ENCODE peak calls at places on chromosomes 16 and 17, in ten cellular contexts. I is fibroblast of mammary gland, W is left ventricle myocardium inferior, X is choroid plexus epithelial cell, M is fibroblast of lung, L is AG09309, K is cardiac fibroblast, Z is GM23338, Q is mammary epithelial cell, O is endodermal cell. Y is an unnamed sample.

GRCh38 chr16:26993511-26993910 is 73.2 kb upstream of the C16orf82 start:
- DNase-seq in X (no peak), I (peak; percentile 50), Q (no peak), M (peak; percentile 14), L (no peak), K (no peak), W (no peak), O (no peak), Z (no peak), Y (no peak)

GRCh38 chr17:55577011-55577586 is 65.8 kb upstream of the SMIM36 start:
- DNase-seq in W (peak; percentile 53), O (no peak), L (no peak), Z (no peak), M (peak; percentile 77), X (peak; percentile 89), K (peak; percentile 71), Q (peak; percentile 84), I (peak; percentile 95), Y (peak; percentile 63)

GRCh38 chr16:85902366-85903155 is 3.6 kb downstream of the IRF8 start:
- DNase-seq in L (no peak), K (no peak), Z (no peak), M (no peak), I (no peak), X (no peak), O (peak; percentile 75), Q (no peak), W (no peak), Y (no peak)

GRCh38 chr17:50065056-50065455 is 9.1 kb downstream of the ITGA3 start:
- DNase-seq in Q (no peak), W (no peak), O (no peak), K (no peak), Z (no peak), L (no peak), X (no peak), M (no peak), I (no peak), Y (no peak)

GRCh38 chr16:14199624-14200023 is 128.5 kb downstream of the MRTFB start:
- DNase-seq in X (peak; percentile 43), W (no peak), M (peak; percentile 11), K (peak; percentile 49), I (peak; percentile 22), Z (no peak), Q (peak; percentile 37), O (no peak), L (no peak), Y (peak; percentile 24)

GRCh38 chr16:69320731-69321073 is 9.6 kb downstream of the VPS4A start:
- DNase-seq in O (no peak), K (no peak), L (no peak), Z (no peak), X (no peak), W (no peak), Q (no peak), I (no peak), M (no peak), Y (no peak)

GRCh38 chr16:86325895-86326294 is 184.4 kb upstream of the FOXF1 start:
- DNase-seq in X (no peak), O (no peak), W (no peak), Q (no peak), L (no peak), K (no peak), M (no peak), Z (no peak), I (no peak), Y (no peak)

GRCh38 chr17:72255481-72255880 is 134.7 kb downstream of the SOX9 start:
- DNase-seq in M (no peak), O (no peak), X (no peak), W (no peak), I (no peak), K (no peak), Q (no peak), L (no peak), Z (no peak), Y (no peak)

GRCh38 chr16:80369559-80369958 is 171.2 kb upstream of the DYNLRB2 start:
- DNase-seq in I (peak; percentile 54), W (no peak), Z (peak; percentile 70), X (peak; percentile 81), M (peak; percentile 64), L (peak; percentile 20), O (peak; percentile 84), K (peak; percentile 67), Q (peak; percentile 39), Y (peak; percentile 74)

GRCh38 chr17:47995241-47995935 is 24.5 kb downstream of the CDK5RAP3 start:
- DNase-seq in K (no peak), M (no peak), Z (peak; percentile 55), Q (no peak), W (no peak), X (no peak), I (no peak), O (peak; percentile 85), L (no peak), Y (no peak)

DNA sequence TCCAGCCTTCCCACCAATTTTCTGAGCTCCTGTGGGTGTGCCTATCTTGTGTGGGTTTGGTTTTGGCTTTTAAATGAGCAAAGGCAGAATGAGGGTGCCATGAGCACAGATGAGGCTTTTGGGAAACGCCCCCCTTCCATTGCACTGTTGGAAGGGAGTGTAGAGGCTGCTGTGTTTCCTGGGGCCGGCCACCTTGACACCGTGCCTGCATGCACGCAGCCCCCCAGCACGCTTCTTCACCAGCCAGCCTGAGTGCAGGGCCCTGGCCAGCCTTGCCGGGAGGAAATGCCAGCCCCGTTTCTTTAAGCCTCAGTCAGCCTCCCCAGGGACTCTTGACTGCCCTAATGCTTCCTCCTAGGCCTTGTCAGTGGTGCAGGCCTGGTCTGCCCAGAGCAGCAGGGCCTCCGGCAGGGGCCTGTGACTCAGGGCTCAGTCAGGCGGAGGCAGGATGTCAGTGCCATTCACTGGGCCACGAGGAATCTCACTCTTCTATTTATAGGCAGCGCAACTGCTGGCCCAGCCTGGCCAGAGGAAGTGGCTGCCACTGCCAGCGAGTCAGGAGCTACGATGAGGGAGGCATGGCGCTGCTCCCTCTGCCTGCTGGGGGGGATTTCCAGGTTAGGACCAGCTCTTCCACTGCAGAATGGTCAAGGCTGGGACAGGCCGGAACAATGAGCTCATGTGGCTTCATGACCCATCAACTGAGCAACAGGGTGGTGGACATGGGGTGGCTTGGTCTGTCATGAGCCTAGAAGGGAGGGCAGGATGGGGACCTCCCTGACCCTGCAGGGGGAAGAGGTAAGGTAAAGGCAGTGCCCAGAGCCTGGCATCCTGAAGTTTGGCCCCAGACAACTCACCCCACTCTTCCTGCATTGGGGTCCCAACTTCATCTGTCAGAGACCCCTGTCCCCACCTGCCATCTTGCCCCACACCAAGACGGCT is 205.2 kb downstream of the RAB11FIP4 start:
- DNase-seq in O (peak; percentile 89), Z (peak; percentile 32), I (peak; percentile 97), Q (peak; percentile 96), X (peak; percentile 96), L (peak; percentile 95), M (peak; percentile 96), K (peak; percentile 99), W (peak; percentile 76), Y (peak; percentile 97)
- TF ChIP-seq CTCF in O (no peak), Z (no peak), I (no peak), Q (no peak), X (no peak), L (no peak), M (no peak), K (no peak), W (no peak), Y (no peak)

DNA sequence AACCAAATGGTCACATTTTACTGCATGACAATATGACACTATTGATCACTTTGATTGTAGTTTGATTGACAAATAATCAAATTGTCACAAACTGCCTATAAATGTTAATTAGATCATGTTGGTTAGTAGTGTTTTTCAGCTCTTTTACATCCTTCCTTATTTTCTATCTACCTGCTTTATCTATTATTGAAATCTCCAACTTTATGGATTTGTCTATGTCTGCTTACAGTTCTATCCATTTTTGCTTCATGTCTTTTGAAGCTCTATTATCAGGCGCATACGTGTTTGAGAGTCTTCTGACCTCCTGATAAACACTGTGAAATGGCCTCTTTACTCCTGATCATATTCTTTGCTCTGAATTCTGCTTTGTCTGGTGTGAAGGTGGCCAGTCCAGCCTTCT is 83.2 kb upstream of the GNG13 start:
- DNase-seq in L (no peak), K (no peak), O (no peak), I (no peak), Z (no peak), X (no peak), M (no peak), W (no peak), Q (no peak), Y (no peak)
- H3K4me3 ChIP-seq in L (no peak overlapping the region), K (no peak overlapping the region), O (no peak overlapping the region), I (no peak overlapping the region), Z (no peak overlapping the region), X (no peak overlapping the region), M (no peak overlapping the region), W (no peak overlapping the region), Q (no peak overlapping the region), Y (no peak overlapping the region)

GRCh38 chr16:2208772-2209171 is 1.9 kb downstream of the BRICD5 start:
- DNase-seq in W (no peak), L (no peak), M (no peak), X (no peak), Q (no peak), K (no peak), Z (no peak), I (no peak), O (no peak), Y (no peak)

GRCh38 chr16:2210009-2210332 is 692 bp downstream of the BRICD5 start:
- DNase-seq in K (no peak), M (no peak), X (no peak), W (no peak), O (no peak), Z (no peak), I (no peak), Q (no peak), L (no peak), Y (no peak)

GRCh38 chr16:2211923-2212347 is 1.3 kb upstream of the BRICD5 start:
- DNase-seq in L (no peak), Q (no peak), X (no peak), Z (no peak), O (no peak), W (no peak), K (no peak), I (no peak), M (no peak), Y (no peak)

GRCh38 chr16:2209258-2210008 is 1.2 kb downstream of the BRICD5 start:
- DNase-seq in Q (no peak), K (no peak), W (no peak), I (no peak), X (no peak), L (no peak), Z (no peak), O (no peak), M (no peak), Y (no peak)

GRCh38 chr16:2210386-2211365 is at the start of gene BRICD5:
- DNase-seq in Z (peak; percentile 58), X (no peak), Q (no peak), I (peak; percentile 55), M (peak; percentile 20), K (no peak), O (peak; percentile 64), W (no peak), L (no peak), Y (no peak)
- TF ChIP-seq CTCF in Z (no peak), X (no peak), Q (no peak), I (no peak), M (no peak), K (no peak), O (no peak), W (no peak), L (no peak), Y (no peak)

DNA sequence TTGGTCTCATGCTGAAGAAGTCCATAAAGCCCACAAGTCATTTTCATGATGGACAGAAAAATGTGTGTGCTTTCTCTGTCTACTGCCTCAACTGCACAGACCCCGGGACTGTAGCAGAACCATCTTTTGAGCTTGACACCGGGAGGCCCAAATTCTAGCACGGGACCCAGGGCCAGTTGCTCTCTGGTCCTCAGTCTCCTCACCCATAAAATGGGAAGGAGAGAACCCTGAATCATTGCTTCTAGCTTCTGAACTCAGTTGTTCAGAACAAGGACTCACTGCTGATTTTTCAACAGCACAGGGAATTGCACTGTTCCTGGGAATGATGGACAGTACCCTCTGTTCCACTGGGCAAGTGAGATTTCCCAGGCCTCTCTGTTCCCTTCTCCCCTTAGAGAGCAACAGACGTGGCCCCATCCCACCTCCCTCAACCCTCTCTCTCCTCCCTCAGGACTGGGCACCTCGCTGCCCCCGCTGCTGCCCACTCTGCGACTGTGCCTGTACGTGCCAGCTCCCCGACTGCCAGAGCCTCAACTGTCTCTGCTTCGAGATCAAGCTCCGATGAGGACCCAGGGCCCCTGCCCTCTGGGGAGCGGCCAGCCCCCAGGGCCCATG is 2.2 kb upstream of the ALDOA start:
- DNase-seq in Q (no peak), O (no peak), K (no peak), X (no peak), L (no peak), M (no peak), I (no peak), Z (no peak), W (no peak), Y (no peak)
- H3K4me3 ChIP-seq in Q (no peak overlapping the region), O (peak overlapping the region; percentile 82), K (peak overlapping the region; percentile 57), X (peak overlapping the region; percentile 100), L (peak overlapping the region; percentile 54), M (no peak overlapping the region), I (no peak overlapping the region), Z (peak overlapping the region; percentile 97), W (peak overlapping the region; percentile 93), Y (peak overlapping the region; percentile 96)

Y was measured in epithelial cell of esophagus.